ENCODE peak calls at places on chromosomes 4 and X, in four cellular contexts. One of them, this sample, is unnamed.

GRCh38 chrX:115393271-115393670 is 103.8 kb downstream of the LUZP4 start:
- DNase-seq in skeletal muscle cell: no peak
- DNase-seq in caudate nucleus: no peak
- DNase-seq in NAMALWA: no peak
- DNase-seq in this sample: no peak

GRCh38 chr4:184756399-184756798 is 22.5 kb upstream of the CENPU start:
- DNase-seq in skeletal muscle cell: peak
- DNase-seq in caudate nucleus: no peak
- DNase-seq in NAMALWA: no peak
- DNase-seq in this sample: no peak

GRCh38 chr4:78441786-78442185 is 109.8 kb upstream of the ANXA3 start:
- DNase-seq in skeletal muscle cell: no peak
- DNase-seq in caudate nucleus: no peak
- DNase-seq in NAMALWA: no peak
- DNase-seq in this sample: no peak

GRCh38 chrX:138378876-138379275 is 332.6 kb downstream of the FGF13 start:
- DNase-seq in skeletal muscle cell: no peak
- DNase-seq in caudate nucleus: no peak
- DNase-seq in NAMALWA: no peak
- DNase-seq in this sample: no peak

GRCh38 chr4:94577136-94577535 is 125.4 kb downstream of the PDLIM5 start:
- DNase-seq in skeletal muscle cell: no peak
- DNase-seq in caudate nucleus: peak
- DNase-seq in NAMALWA: no peak
- DNase-seq in this sample: no peak

GRCh38 chr4:25865586-25865985 is 2.8 kb upstream of the SEL1L3 start:
- DNase-seq in skeletal muscle cell: no peak
- DNase-seq in caudate nucleus: no peak
- DNase-seq in NAMALWA: peak
- DNase-seq in this sample: no peak

GRCh38 chr4:11436084-11436483 is 7.4 kb upstream of the HS3ST1 start:
- DNase-seq in skeletal muscle cell: no peak
- DNase-seq in caudate nucleus: no peak
- DNase-seq in NAMALWA: peak
- DNase-seq in this sample: no peak

GRCh38 chrX:45134303-45134702 is 66.4 kb downstream of the DIPK2B start:
- DNase-seq in skeletal muscle cell: no peak
- DNase-seq in caudate nucleus: peak
- DNase-seq in NAMALWA: no peak
- DNase-seq in this sample: no peak

This sample was measured in naive thymus-derived CD4-positive, alpha-beta T cell.